ENCODE peak calls at places on chromosome 5, in eight cellular contexts. T, J, C, U, P, D, Z and E are unnamed samples.
A peak's percentile ranks its signal among the peaks of the same experiment; 100 is the strongest.

GRCh38 chr5:114898602-114899001 is 271.1 kb downstream of the TRIM36 start:
- DNase-seq in U (no peak), J (no peak), D (no peak), P (no peak), C (no peak), T (no peak), Z (no peak), E (no peak)

GRCh38 chr5:81006955-81007636 is 46.9 kb downstream of the RASGRF2 start:
- DNase-seq in C (peak; percentile 91), T (no peak), Z (no peak), D (no peak), J (no peak), U (no peak), P (peak; percentile 61), E (no peak)

GRCh38 chr5:111995701-111996100 is 238.7 kb upstream of the NREP start:
- DNase-seq in J (no peak), C (no peak), T (no peak), D (no peak), P (no peak), U (no peak), Z (no peak), E (no peak)

GRCh38 chr5:12615141-12615820 is 711.0 kb upstream of the CTNND2 start:
- DNase-seq in C (no peak), P (no peak), D (no peak), Z (no peak), J (no peak), U (no peak), T (no peak), E (no peak)

GRCh38 chr5:151619812-151620462 is 28.8 kb upstream of the FAT2 start:
- DNase-seq in C (no peak), U (no peak), D (peak; percentile 48), J (no peak), P (no peak), Z (no peak), T (peak; percentile 68), E (no peak)

GRCh38 chr5:14208071-14209021 is 65.2 kb downstream of the TRIO start:
- DNase-seq in Z (no peak), U (no peak), D (no peak), J (no peak), T (no peak), C (no peak), P (no peak), E (no peak)

GRCh38 chr5:119452060-119452372 is 281 bp upstream of the HSD17B4 start:
- DNase-seq in U (no peak), J (no peak), Z (no peak), C (no peak), P (no peak), D (no peak), T (no peak), E (no peak)

GRCh38 chr5:153907170-153907775 is 131.4 kb downstream of the FAM114A2 start:
- DNase-seq in T (no peak), J (no peak), U (no peak), Z (no peak), C (no peak), D (no peak), P (no peak), E (no peak)

GRCh38 chr5:107796797-107797196 is 126.1 kb upstream of the EFNA5 start:
- DNase-seq in Z (no peak), U (no peak), C (no peak), P (no peak), J (no peak), D (no peak), T (no peak), E (no peak)

GRCh38 chr5:93092349-93093105 is 488.5 kb downstream of the NR2F1-AS1 start:
- DNase-seq in U (no peak), J (no peak), Z (no peak), T (no peak), C (no peak), D (no peak), P (no peak), E (no peak)

GRCh38 chr5:9544056-9544455 is 1.8 kb downstream of the SEMA5A start:
- DNase-seq in C (no peak), J (no peak), T (no peak), D (no peak), P (no peak), U (no peak), Z (no peak), E (no peak)

GRCh38 chr5:154850255-154851062 is at the start of gene FAXDC2:
- DNase-seq in U (peak; percentile 92), J (peak; percentile 82), T (peak; percentile 54), Z (peak; percentile 57), P (no peak), D (peak; percentile 49), C (no peak), E (peak; percentile 72)

GRCh38 chr5:150779397-150780179 is 1.0 kb downstream of the SMIM3 start:
- DNase-seq in P (no peak), U (no peak), C (no peak), T (no peak), Z (no peak), D (no peak), J (no peak), E (no peak)

DNA sequence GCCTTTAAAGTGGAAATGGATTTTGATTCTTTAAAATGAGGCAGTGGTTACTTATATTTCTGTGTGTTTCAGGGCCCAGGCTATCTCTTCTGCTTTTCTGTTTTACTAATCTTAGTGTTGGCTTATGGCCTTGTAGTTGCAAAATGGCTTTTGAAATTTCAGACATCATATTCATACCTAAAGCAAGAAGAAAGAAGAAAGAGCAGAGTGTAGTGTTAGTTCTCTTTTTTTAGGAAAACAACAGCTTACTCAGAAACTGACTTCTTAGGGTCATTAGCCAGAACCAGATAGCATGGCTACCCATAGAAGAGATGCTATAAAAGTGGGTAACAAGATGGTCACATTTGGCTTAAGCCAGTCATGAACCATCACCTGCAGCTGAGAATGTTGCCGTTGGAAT is 20.9 kb downstream of the ZBED3 start:
- DNase-seq in P (no peak), Z (no peak), D (no peak), T (no peak), U (no peak), C (no peak), J (no peak), E (no peak)
- H3K27me3 ChIP-seq in P (no peaks in the 10 kb centered on the region), Z (no peaks in the 10 kb centered on the region), D (no peaks in the 10 kb centered on the region), T (no peaks in the 10 kb centered on the region), U (no peaks in the 10 kb centered on the region), C (no peaks in the 10 kb centered on the region), J (no peaks in the 10 kb centered on the region), E (no peaks in the 10 kb centered on the region)

GRCh38 chr5:135489466-135490244 is 37.5 kb upstream of the TIFAB start:
- DNase-seq in Z (no peak), T (no peak), J (no peak), P (no peak), D (no peak), U (no peak), C (no peak), E (no peak)

GRCh38 chr5:135490245-135491037 is 38.3 kb upstream of the TIFAB start:
- DNase-seq in P (no peak), U (no peak), J (no peak), Z (no peak), D (no peak), C (no peak), T (no peak), E (no peak)

GRCh38 chr5:135486679-135487395 is 34.7 kb upstream of the TIFAB start:
- DNase-seq in Z (no peak), U (no peak), T (no peak), C (no peak), D (no peak), J (no peak), P (no peak), E (no peak)

GRCh38 chr5:135487839-135488514 is 35.8 kb upstream of the TIFAB start:
- DNase-seq in T (no peak), J (no peak), P (no peak), D (no peak), C (no peak), Z (no peak), U (no peak), E (no peak)

DNA sequence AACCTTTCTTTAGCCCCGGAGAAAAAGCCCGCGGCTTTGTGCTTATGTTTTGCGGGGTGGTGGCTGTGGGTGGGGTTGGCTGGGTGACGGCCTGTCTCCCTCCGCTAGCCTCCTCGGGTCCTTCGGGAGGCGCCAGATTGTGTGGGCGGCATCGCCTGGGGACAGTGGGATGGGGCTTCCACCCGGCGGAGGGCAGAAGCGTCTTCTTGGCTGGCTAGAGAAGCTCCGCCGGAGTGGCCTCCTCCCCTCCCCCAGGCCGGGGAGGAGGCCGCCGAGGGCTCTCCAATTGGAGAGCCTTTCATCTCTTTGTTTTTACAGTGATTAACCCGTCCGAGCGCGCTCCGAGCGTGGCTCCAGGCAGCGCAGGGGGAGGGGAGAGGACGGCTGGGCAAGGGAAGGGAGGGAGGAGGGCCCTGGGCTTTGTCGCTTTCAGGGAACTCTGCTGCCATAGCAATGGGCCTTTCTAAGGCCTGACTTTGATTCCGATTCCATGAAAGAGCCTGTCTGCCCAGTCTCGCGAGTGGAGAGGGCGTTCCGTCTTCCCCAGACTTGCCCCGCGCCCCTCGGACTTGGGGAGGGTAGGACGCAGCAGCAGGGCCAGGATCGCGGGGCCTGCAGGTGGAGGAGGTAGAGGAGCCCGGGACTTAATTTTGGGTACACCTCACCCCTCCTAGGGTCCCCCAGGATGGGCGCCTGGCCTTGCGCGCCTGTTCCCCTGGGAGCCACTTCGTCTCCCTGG is 36.7 kb upstream of the TIFAB start:
- DNase-seq in Z (no peak), J (no peak), D (peak; percentile 89), U (no peak), P (no peak), T (peak; percentile 73), C (no peak), E (peak; percentile 77)
- H3K27me3 ChIP-seq in Z (no peaks in the 10 kb centered on the region), J (no peaks in the 10 kb centered on the region), D (peaks cover 85% of the 10 kb centered on the region), U (no peaks in the 10 kb centered on the region), P (peaks cover 11% of the 10 kb centered on the region), T (peaks cover 86% of the 10 kb centered on the region), C (no peaks in the 10 kb centered on the region), E (no peaks in the 10 kb centered on the region)

DNA sequence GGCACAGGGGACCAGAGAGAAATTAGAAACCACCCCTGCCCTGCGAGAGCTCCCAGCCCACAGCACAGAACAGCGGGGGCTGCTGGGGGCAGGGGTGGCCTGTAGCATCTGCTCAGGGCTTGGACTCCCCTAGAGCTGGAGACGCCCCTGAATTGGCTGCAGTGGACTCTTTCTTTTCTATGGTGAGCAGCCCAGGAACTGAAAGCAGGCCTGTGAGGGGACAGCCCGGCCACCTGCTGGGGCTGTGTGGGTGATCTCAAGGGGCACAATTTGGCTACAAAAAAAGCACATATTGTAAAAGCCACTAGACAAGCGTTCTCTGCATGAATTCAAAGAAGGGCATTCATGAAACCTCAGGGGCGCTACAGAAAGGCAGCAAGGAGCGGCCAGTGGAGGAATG is 57.5 kb upstream of the ICE1 start:
- DNase-seq in T (no peak), D (no peak), U (no peak), C (no peak), J (no peak), P (no peak), Z (no peak), E (no peak)
- H3K27me3 ChIP-seq in T (no peaks in the 10 kb centered on the region), D (peaks cover 7% of the 10 kb centered on the region), U (no peaks in the 10 kb centered on the region), C (no peaks in the 10 kb centered on the region), J (no peaks in the 10 kb centered on the region), P (no peaks in the 10 kb centered on the region), Z (no peaks in the 10 kb centered on the region), E (no peaks in the 10 kb centered on the region)

DNA sequence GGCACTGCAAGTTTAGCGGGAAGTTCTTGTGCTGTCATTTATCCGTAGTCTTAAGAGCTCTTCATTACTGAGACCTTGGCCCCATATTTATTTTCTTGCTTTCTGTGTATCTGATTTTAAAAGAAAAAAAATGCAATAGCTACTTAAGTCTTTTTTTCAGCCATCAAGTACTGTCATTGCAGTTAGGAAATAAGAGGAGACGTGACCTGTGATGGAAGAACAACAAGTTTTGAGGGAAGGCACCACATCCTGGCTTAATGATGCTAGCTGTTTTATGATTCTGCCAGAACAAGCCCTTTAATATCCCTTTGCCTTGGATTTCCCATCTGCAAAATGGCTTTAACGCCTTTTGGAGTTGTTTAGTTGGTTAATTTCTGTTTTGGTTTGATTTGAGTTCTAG is 3.8 kb downstream of the RGMB start:
- DNase-seq in P (no peak), T (no peak), U (no peak), D (no peak), J (no peak), C (no peak), Z (no peak), E (no peak)
- H3K27me3 ChIP-seq in P (no peaks in the 10 kb centered on the region), T (no peaks in the 10 kb centered on the region), U (no peaks in the 10 kb centered on the region), D (no peaks in the 10 kb centered on the region), J (no peaks in the 10 kb centered on the region), C (peaks cover 4% of the 10 kb centered on the region), Z (no peaks in the 10 kb centered on the region), E (no peaks in the 10 kb centered on the region)